ENCODE peak calls at places on chromosomes 7 and 10, in five cellular contexts. One of them, this sample, is unnamed.

GRCh38 chr7:137829337-137829992 is 17.3 kb downstream of the DGKI start:
- DNase-seq in A549: no peak
- DNase-seq in prostate gland: no peak
- DNase-seq in hepatocyte: no peak
- DNase-seq in left lung: no peak
- DNase-seq in this sample: no peak

GRCh38 chr10:1712314-1712713 is 25.0 kb downstream of the ADARB2 start:
- DNase-seq in prostate gland: no peak
- DNase-seq in left lung: no peak
- DNase-seq in A549: no peak
- DNase-seq in hepatocyte: no peak
- DNase-seq in this sample: no peak

GRCh38 chr10:35739998-35740397 is 97.9 kb upstream of the FZD8 start:
- DNase-seq in A549: no peak
- DNase-seq in hepatocyte: no peak
- DNase-seq in prostate gland: no peak
- DNase-seq in left lung: no peak
- DNase-seq in this sample: no peak

GRCh38 chr7:19118896-19119301 is 1.5 kb upstream of the TWIST1 start:
- DNase-seq in prostate gland: no peak
- DNase-seq in left lung: no peak
- DNase-seq in hepatocyte: no peak
- DNase-seq in A549: no peak
- DNase-seq in this sample: no peak

GRCh38 chr10:104435822-104436221 is 82.2 kb downstream of the CFAP58 start:
- DNase-seq in prostate gland: no peak
- DNase-seq in left lung: no peak
- DNase-seq in A549: no peak
- DNase-seq in hepatocyte: no peak
- DNase-seq in this sample: no peak

GRCh38 chr10:102642553-102643345 is 1.5 kb upstream of the TRIM8 start:
- DNase-seq in A549: peak
- DNase-seq in hepatocyte: peak
- DNase-seq in left lung: no peak
- DNase-seq in prostate gland: peak
- DNase-seq in this sample: peak

GRCh38 chr7:22427122-22427503 is 70.2 kb upstream of the RAPGEF5 start:
- DNase-seq in A549: no peak
- DNase-seq in hepatocyte: no peak
- DNase-seq in left lung: no peak
- DNase-seq in prostate gland: no peak
- DNase-seq in this sample: no peak

GRCh38 chr10:22437620-22438588 is 92.6 kb downstream of the SPAG6 start:
- DNase-seq in hepatocyte: peak
- DNase-seq in A549: no peak
- DNase-seq in prostate gland: peak
- DNase-seq in left lung: peak
- DNase-seq in this sample: no peak

GRCh38 chr7:80833289-80834104 is 85.4 kb downstream of the SEMA3C start:
- DNase-seq in left lung: no peak
- DNase-seq in A549: peak
- DNase-seq in prostate gland: no peak
- DNase-seq in hepatocyte: no peak
- DNase-seq in this sample: no peak

GRCh38 chr10:96374985-96375830 is 16.4 kb upstream of the OPALIN start:
- DNase-seq in prostate gland: peak
- DNase-seq in left lung: peak
- DNase-seq in hepatocyte: peak
- DNase-seq in A549: peak
- DNase-seq in this sample: peak

GRCh38 chr7:101911011-101911799 is 93.8 kb downstream of the CUX1 start:
- DNase-seq in A549: no peak
- DNase-seq in hepatocyte: peak
- DNase-seq in left lung: no peak
- DNase-seq in prostate gland: no peak
- DNase-seq in this sample: peak

GRCh38 chr7:101913247-101913721 is 95.9 kb downstream of the CUX1 start:
- DNase-seq in hepatocyte: no peak
- DNase-seq in prostate gland: no peak
- DNase-seq in left lung: no peak
- DNase-seq in A549: no peak
- DNase-seq in this sample: peak

GRCh38 chr7:101913876-101914275 is 96.5 kb downstream of the CUX1 start:
- DNase-seq in A549: no peak
- DNase-seq in left lung: no peak
- DNase-seq in prostate gland: no peak
- DNase-seq in hepatocyte: no peak
- DNase-seq in this sample: no peak

GRCh38 chr7:101912711-101913110 is 95.3 kb downstream of the CUX1 start:
- DNase-seq in left lung: no peak
- DNase-seq in A549: no peak
- DNase-seq in hepatocyte: peak
- DNase-seq in prostate gland: no peak
- DNase-seq in this sample: no peak

DNA sequence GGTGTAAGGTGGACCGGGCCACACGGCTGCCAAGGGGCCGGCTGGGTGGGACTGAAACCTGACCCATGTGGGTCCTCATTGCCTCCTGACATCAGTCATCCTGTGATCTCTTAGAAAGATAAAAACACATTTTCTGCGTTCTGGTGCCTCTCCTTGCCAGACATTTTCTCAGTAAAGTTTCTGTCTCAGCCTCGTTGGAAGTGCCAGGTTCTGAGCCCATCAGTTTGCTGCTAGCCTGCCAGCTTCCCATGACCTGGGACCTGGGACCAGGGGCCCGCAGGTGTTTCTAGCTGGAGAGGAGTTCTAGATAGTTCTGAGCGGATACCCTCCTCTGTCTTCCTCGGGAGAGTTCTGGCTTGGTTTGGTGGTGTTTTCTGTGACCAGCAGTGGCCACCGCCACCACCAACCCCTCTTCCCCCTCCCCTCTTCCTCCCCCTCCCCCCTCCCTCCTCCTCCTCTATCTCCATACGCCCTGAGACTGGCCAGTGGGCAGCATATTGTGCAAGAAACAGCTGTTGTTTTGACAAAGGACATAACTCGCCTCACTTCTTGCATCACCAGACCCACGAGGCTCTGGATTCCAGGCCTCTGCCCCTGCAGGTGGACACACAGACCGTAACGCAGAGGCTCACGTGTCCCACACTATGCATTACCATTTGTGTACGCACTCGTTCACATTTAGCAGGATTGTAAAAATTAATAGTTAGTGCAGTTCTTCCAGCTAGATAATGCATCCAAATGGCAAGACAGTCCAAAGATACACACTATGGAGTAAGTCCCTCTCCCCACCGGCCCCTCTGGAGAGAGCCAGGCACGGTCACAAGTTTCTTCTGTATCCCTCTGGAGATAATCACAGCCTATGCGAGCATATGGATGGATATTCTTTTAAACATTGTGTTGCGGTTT is 94.6 kb downstream of the CUX1 start:
- DNase-seq in prostate gland: no peak
- DNase-seq in left lung: no peak
- DNase-seq in hepatocyte: peak
- DNase-seq in A549: no peak
- DNase-seq in this sample: peak
- TF ChIP-seq CTCF in prostate gland: no peak
- TF ChIP-seq CTCF in left lung: no peak
- TF ChIP-seq CTCF in hepatocyte: no peak
- TF ChIP-seq CTCF in A549: no peak
- TF ChIP-seq CTCF in this sample: no peak

GRCh38 chr7:100400656-100401055 is 27.4 kb downstream of the PILRA start:
- DNase-seq in left lung: no peak
- DNase-seq in A549: peak
- DNase-seq in hepatocyte: no peak
- DNase-seq in prostate gland: no peak
- DNase-seq in this sample: no peak
- TF ChIP-seq CTCF in left lung: no peak
- TF ChIP-seq CTCF in A549: no peak
- TF ChIP-seq CTCF in hepatocyte: peak
- TF ChIP-seq CTCF in prostate gland: no peak
- TF ChIP-seq CTCF in this sample: no peak

GRCh38 chr7:77570330-77571011 is 33.4 kb downstream of the PTPN12 start:
- DNase-seq in hepatocyte: no peak
- DNase-seq in left lung: no peak
- DNase-seq in prostate gland: no peak
- DNase-seq in A549: peak
- DNase-seq in this sample: no peak
- TF ChIP-seq CTCF in hepatocyte: no peak
- TF ChIP-seq CTCF in left lung: no peak
- TF ChIP-seq CTCF in prostate gland: no peak
- TF ChIP-seq CTCF in A549: no peak
- TF ChIP-seq CTCF in this sample: no peak

GRCh38 chr10:123642697-123643096 is 23.5 kb upstream of the GPR26 start:
- DNase-seq in prostate gland: no peak
- DNase-seq in hepatocyte: peak
- DNase-seq in left lung: no peak
- DNase-seq in A549: peak
- DNase-seq in this sample: no peak
- TF ChIP-seq CTCF in prostate gland: no peak
- TF ChIP-seq CTCF in hepatocyte: peak
- TF ChIP-seq CTCF in left lung: no peak
- TF ChIP-seq CTCF in A549: peak
- TF ChIP-seq CTCF in this sample: no peak

DNA sequence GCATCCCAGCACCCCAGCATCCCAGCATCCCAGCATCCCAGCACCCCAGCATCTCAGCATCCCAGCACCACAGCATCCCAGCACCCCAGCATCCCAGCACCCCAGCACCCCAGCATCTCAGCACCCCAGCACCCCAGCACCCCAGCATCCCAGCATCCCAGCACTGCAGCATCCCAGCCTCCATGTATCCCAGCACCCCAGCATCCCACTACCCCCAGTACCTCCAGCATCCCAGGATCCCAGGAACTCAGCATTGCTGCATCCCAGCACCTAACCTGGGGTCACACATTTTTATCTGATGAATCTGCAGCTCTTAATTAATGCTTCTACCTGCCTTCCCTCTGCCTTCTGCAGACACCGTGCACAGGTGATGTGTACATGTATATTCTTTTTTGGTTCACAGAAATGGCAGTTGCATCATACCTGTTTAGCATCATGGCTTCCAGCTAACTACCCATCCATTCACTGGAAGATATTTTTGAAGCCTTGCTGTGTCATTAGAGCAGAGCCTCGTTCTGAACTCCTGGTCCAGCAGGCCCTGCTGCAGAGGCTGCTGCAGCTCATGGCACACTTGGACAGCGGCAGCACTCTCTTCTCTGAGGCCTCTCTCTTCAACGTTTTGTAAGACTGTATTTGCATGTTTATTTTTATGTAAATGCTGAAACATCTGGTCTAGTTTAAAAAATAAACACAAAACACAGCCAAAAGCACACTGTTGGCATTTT is 4.6 kb upstream of the CFAP46 start:
- DNase-seq in hepatocyte: no peak
- DNase-seq in prostate gland: no peak
- DNase-seq in A549: no peak
- DNase-seq in left lung: no peak
- DNase-seq in this sample: peak
- TF ChIP-seq CTCF in hepatocyte: no peak
- TF ChIP-seq CTCF in prostate gland: no peak
- TF ChIP-seq CTCF in A549: no peak
- TF ChIP-seq CTCF in left lung: no peak
- TF ChIP-seq CTCF in this sample: no peak

DNA sequence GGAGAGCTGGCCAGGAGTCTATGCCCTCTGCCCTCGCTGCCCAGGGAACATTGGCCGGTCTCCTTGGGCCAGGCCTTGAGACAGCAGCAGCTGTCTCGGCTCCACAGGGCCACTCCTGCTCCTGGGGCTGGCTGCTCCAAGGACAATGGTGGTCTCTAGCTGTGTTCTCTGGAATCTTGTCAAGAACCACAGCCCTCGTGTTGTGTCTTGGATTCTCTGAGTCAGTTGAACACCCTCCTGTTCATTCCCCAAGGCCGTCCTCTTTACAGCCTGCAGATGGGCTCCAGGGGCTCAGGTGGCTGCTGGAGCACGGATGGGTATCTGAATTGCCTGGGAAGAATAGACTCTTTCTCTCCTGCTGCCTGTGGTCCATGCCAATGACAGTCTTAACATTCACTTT is 511.1 kb downstream of the GLRX3 start:
- DNase-seq in A549: no peak
- DNase-seq in hepatocyte: no peak
- DNase-seq in prostate gland: no peak
- DNase-seq in left lung: no peak
- DNase-seq in this sample: no peak
- TF ChIP-seq CTCF in A549: no peak
- TF ChIP-seq CTCF in hepatocyte: no peak
- TF ChIP-seq CTCF in prostate gland: no peak
- TF ChIP-seq CTCF in left lung: no peak
- TF ChIP-seq CTCF in this sample: no peak

DNA sequence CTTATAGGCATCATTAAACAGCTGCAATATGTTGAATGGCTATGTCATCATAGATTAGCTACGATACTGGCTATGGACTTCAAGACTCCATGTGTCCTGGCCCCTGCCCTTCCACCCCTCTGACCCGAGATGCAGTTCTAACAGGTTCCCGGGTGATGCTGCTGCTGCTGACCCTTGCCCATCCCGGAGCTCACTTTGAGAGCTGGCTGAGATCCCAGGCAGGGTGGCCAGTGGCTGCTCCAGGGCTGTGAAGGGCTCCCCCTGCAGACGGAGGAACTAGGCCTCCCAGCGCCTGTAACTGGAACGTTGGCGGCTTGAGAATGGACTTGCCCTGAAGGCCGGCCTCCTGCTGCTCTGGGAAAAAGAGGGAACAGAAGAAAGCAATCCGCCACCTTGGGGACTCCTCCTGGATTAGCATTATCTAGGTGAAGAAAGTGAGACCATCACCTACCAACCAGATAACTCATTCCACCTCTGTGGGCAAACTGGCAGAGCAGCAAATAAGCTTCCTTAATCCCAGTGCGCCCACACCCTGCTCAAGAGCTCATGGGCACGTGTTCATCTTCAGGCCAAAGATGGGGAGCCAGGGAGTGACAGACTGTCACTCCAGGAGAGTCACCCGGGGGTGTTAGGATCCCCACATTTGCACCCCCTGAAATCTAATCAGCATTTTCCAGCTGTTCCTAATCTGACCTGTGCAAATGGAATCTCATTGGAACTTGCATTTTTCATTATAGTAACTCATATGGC is 56.8 kb downstream of the PARP12 start:
- DNase-seq in prostate gland: no peak
- DNase-seq in A549: peak
- DNase-seq in left lung: no peak
- DNase-seq in hepatocyte: peak
- DNase-seq in this sample: peak
- TF ChIP-seq CTCF in prostate gland: no peak
- TF ChIP-seq CTCF in A549: peak
- TF ChIP-seq CTCF in left lung: no peak
- TF ChIP-seq CTCF in hepatocyte: peak
- TF ChIP-seq CTCF in this sample: no peak

DNA sequence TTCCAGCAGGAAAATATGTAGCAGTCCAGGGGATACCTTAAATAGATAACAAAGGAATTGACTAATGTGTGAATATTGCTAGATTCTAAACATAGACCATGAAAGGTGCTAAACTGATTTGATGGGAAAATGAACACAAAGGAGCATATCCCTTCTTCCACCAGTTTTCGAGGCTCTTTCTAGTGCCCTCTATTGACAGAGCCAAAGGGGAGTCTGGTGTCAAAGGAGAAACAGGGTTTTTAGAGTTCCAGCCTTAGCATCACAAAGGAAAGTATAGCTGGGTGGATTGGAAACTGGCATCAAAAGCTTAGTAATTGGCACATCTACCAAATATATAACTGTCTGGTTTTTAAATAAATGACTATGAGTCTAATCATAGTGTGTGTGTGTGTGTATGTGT is 636.8 kb downstream of the ETV1 start:
- DNase-seq in left lung: no peak
- DNase-seq in A549: no peak
- DNase-seq in prostate gland: no peak
- DNase-seq in hepatocyte: no peak
- DNase-seq in this sample: no peak
- TF ChIP-seq CTCF in left lung: no peak
- TF ChIP-seq CTCF in A549: no peak
- TF ChIP-seq CTCF in prostate gland: no peak
- TF ChIP-seq CTCF in hepatocyte: no peak
- TF ChIP-seq CTCF in this sample: no peak

This sample was measured in upper lobe of right lung.